ENCODE peak calls at places on chromosomes 7 and 10, in four cellular contexts. M is K562, X is HEK293T, Y is GM12878. H is an unnamed sample.
A peak's percentile ranks its signal among the peaks of the same experiment; 100 is the strongest.

GRCh38 chr10:43392757-43393156 is 16.2 kb downstream of the HNRNPF start:
- DNase-seq in M (no peak), X (no peak), Y (no peak), H (no peak)

GRCh38 chr10:11512596-11512995 is 98.9 kb downstream of the USP6NL start:
- DNase-seq in M (no peak), X (no peak), Y (no peak), H (no peak)

GRCh38 chr7:29957921-29958320 is 31.7 kb downstream of the SCRN1 start:
- DNase-seq in M (no peak), X (no peak), Y (no peak), H (no peak)

GRCh38 chr7:1918881-1919525 is 248.9 kb downstream of the ELFN1 start:
- DNase-seq in M (no peak), X (no peak), Y (no peak), H (no peak)

GRCh38 chr10:93565421-93565820 is 1.0 kb upstream of the FFAR4 start:
- DNase-seq in M (no peak), X (no peak), Y (no peak), H (no peak)

GRCh38 chr7:69245646-69246045 is 352.6 kb upstream of the AUTS2 start:
- DNase-seq in M (no peak), X (no peak), Y (no peak), H (no peak)

GRCh38 chr7:19749658-19750057 is 23.8 kb downstream of the TMEM196 start:
- DNase-seq in M (no peak), X (no peak), Y (no peak), H (no peak)

GRCh38 chr7:142835487-142835886 is 19.4 kb upstream of the EPHB6 start:
- DNase-seq in M (no peak), X (no peak), Y (no peak), H (no peak)

GRCh38 chr10:113362645-113363091 is 190.2 kb upstream of the HABP2 start:
- DNase-seq in M (no peak), X (peak; percentile 51), Y (no peak), H (no peak)

GRCh38 chr10:26721561-26721960 is 24.1 kb downstream of the PDSS1 start:
- DNase-seq in M (no peak), X (no peak), Y (no peak), H (no peak)

GRCh38 chr10:118471863-118472262 is 123.6 kb downstream of the PRLHR start:
- DNase-seq in M (no peak), X (no peak), Y (no peak), H (no peak)

GRCh38 chr10:123150986-123151738 is 3.0 kb upstream of the BUB3 start:
- DNase-seq in M (no peak), X (no peak), Y (no peak), H (no peak)

GRCh38 chr10:11808808-11809207 is 14.3 kb upstream of the PROSER2 start:
- DNase-seq in M (no peak), X (no peak), Y (no peak), H (no peak)

GRCh38 chr7:80347173-80347572 is 164.7 kb downstream of the GNAT3 start:
- DNase-seq in M (no peak), X (no peak), Y (no peak), H (no peak)

GRCh38 chr10:74206727-74207126 is 55.7 kb downstream of the ADK start:
- DNase-seq in M (no peak), X (no peak), Y (no peak), H (no peak)

GRCh38 chr10:125411724-125412123 is 251.4 kb upstream of the CTBP2 start:
- DNase-seq in M (no peak), X (no peak), Y (no peak), H (no peak)

GRCh38 chr7:73885975-73886798 is 25.2 kb downstream of the TMEM270 start:
- DNase-seq in M (peak; percentile 97), X (no peak), Y (no peak), H (no peak)

GRCh38 chr10:18164771-18165361 is 24.6 kb downstream of the CACNB2 start:
- DNase-seq in M (no peak), X (no peak), Y (no peak), H (no peak)

GRCh38 chr10:114470956-114471905 is 66.9 kb upstream of the AFAP1L2 start:
- DNase-seq in M (peak; percentile 41), X (peak; percentile 85), Y (peak; percentile 24), H (peak; percentile 65)

GRCh38 chr10:71270301-71270777 is 48.7 kb upstream of the SLC29A3 start:
- DNase-seq in M (peak; percentile 83), X (peak; percentile 74), Y (no peak), H (peak; percentile 56)

DNA sequence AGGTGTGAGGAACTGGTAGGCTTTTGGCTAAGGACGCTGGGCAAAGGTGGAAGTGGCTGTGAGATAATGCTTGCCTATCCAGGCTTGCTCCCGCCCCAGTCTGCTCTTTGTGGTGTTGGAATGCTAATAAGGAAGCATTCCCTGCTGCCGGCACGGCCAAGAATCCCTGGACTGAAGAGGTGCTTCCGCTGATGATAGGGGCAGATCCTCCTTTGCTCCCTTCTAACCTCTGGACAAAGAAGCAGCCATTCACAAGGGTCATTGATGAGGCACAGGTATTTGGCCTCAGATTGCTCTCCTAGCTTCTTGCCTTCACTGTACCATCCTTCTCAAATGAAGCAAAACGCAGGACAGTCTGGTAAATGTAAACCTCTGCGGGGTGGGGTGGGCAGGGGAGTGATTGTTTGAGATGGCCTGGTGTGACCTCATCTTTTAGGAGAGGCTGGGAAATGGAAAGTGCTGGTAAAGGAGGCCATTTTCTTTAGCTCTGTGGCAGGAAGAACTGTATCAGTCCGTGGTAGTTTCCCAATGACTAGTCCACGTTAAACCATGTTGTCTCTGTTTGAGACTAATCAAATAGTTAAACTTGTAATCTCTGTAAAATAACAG is 1.7 kb downstream of the PGAM1 start:
- DNase-seq in M (no peak), X (no peak), Y (no peak), H (peak; percentile 74)
- TF ChIP-seq TARDBP in M (no peak), X (no peak), Y (no peak), H (no peak)

GRCh38 chr7:47361746-47362215 is 220.1 kb downstream of the TNS3 start:
- DNase-seq in M (no peak), X (no peak), Y (peak; percentile 12), H (no peak)
- TF ChIP-seq TARDBP in M (no peak), X (no peak), Y (no peak), H (no peak)

GRCh38 chr7:22664988-22665798 is 61.8 kb upstream of the IL6 start:
- DNase-seq in M (no peak), X (no peak), Y (no peak), H (no peak)
- TF ChIP-seq TARDBP in M (no peak), X (no peak), Y (no peak), H (no peak)

GRCh38 chr10:103799341-103799740 is 56.0 kb downstream of the SH3PXD2A start:
- DNase-seq in M (no peak), X (no peak), Y (no peak), H (no peak)

GRCh38 chr10:103802081-103802480 is 53.3 kb downstream of the SH3PXD2A start:
- DNase-seq in M (no peak), X (no peak), Y (no peak), H (no peak)

GRCh38 chr10:103798511-103798910 is 56.9 kb downstream of the SH3PXD2A start:
- DNase-seq in M (no peak), X (no peak), Y (no peak), H (no peak)

GRCh38 chr10:103800789-103801540 is 54.4 kb downstream of the SH3PXD2A start:
- DNase-seq in M (no peak), X (no peak), Y (peak; percentile 24), H (peak; percentile 68)

GRCh38 chr10:103800110-103800509 is 55.3 kb downstream of the SH3PXD2A start:
- DNase-seq in M (peak; percentile 17), X (no peak), Y (no peak), H (no peak)
- TF ChIP-seq TARDBP in M (no peak), X (no peak), Y (no peak), H (no peak)

GRCh38 chr7:50653116-50653854 is 88.1 kb upstream of the DDC start:
- DNase-seq in M (no peak), X (no peak), Y (no peak), H (peak; percentile 8)
- TF ChIP-seq TARDBP in M (no peak), X (no peak), Y (no peak), H (no peak)